ENCODE peak calls at places on chromosomes 1 and 21, in eight cellular contexts. O is lower leg skin, T is OCI-LY7, D is epithelial cell of esophagus, M is neural progenitor cell, S is cardiac fibroblast, A is bronchial epithelial cell, H is choroid plexus epithelial cell. C is an unnamed sample.

GRCh38 chr1:209648931-209649776 is 3.1 kb downstream of the LAMB3 start:
- DNase-seq in O (no peak), T (no peak), D (peak; percentile 83), M (no peak), S (peak; percentile 91), A (peak; percentile 91), H (peak; percentile 97), C (no peak)

GRCh38 chr1:5370321-5370720 is 621.9 kb downstream of the NPHP4 start:
- DNase-seq in O (peak; percentile 46), T (no peak), D (no peak), M (no peak), S (no peak), A (peak; percentile 53), H (no peak), C (no peak)

GRCh38 chr1:7509593-7509992 is 261.5 kb upstream of the VAMP3 start:
- DNase-seq in O (no peak), T (no peak), D (no peak), M (no peak), S (no peak), A (no peak), H (no peak), C (no peak)

GRCh38 chr1:172976222-172977041 is 74.3 kb downstream of the TNFSF18 start:
- DNase-seq in O (no peak), T (no peak), D (peak; percentile 88), M (no peak), S (peak; percentile 87), A (peak; percentile 84), H (peak; percentile 88), C (no peak)

GRCh38 chr1:222071313-222071886 is 329.5 kb upstream of the DUSP10 start:
- DNase-seq in O (no peak), T (no peak), D (no peak), M (peak; percentile 11), S (peak; percentile 30), A (no peak), H (peak; percentile 79), C (no peak)

GRCh38 chr21:28111151-28111619 is 881.5 kb downstream of the LTN1 start:
- DNase-seq in O (no peak), T (no peak), D (no peak), M (no peak), S (peak; percentile 99), A (no peak), H (peak; percentile 77), C (no peak)

GRCh38 chr1:11456970-11457369 is 22.0 kb upstream of the DISP3 start:
- DNase-seq in O (no peak), T (no peak), D (no peak), M (no peak), S (no peak), A (no peak), H (no peak), C (no peak)

GRCh38 chr1:45116820-45117219 is 89.6 kb downstream of the ZSWIM5 start:
- DNase-seq in O (no peak), T (no peak), D (no peak), M (no peak), S (no peak), A (no peak), H (peak; percentile 6), C (no peak)

GRCh38 chr1:185040333-185040732 is 5.0 kb upstream of the RNF2 start:
- DNase-seq in O (no peak), T (no peak), D (no peak), M (no peak), S (no peak), A (no peak), H (no peak), C (no peak)

GRCh38 chr21:19440792-19441494 is 1037.4 kb upstream of the TMPRSS15 start:
- DNase-seq in O (no peak), T (no peak), D (no peak), M (no peak), S (no peak), A (no peak), H (no peak), C (no peak)

GRCh38 chr1:30791853-30792252 is 34.3 kb upstream of the LAPTM5 start:
- DNase-seq in O (no peak), T (no peak), D (no peak), M (no peak), S (no peak), A (no peak), H (no peak), C (no peak)

GRCh38 chr1:205316179-205316578 is 5.4 kb downstream of the NUAK2 start:
- DNase-seq in O (no peak), T (no peak), D (no peak), M (no peak), S (no peak), A (no peak), H (no peak), C (no peak)

GRCh38 chr1:205314986-205315618 is 6.4 kb downstream of the NUAK2 start:
- DNase-seq in O (no peak), T (peak; percentile 68), D (no peak), M (no peak), S (no peak), A (no peak), H (no peak), C (no peak)

GRCh38 chr1:205313681-205314308 is 7.8 kb downstream of the NUAK2 start:
- DNase-seq in O (no peak), T (peak; percentile 76), D (peak; percentile 62), M (peak; percentile 100), S (peak; percentile 84), A (peak; percentile 60), H (peak; percentile 63), C (peak; percentile 93)

GRCh38 chr1:205310981-205311704 is 10.4 kb downstream of the NUAK2 start:
- DNase-seq in O (no peak), T (peak; percentile 53), D (no peak), M (no peak), S (no peak), A (no peak), H (no peak), C (no peak)

GRCh38 chr1:205312866-205313680 is 8.5 kb downstream of the NUAK2 start:
- DNase-seq in O (no peak), T (no peak), D (no peak), M (no peak), S (no peak), A (no peak), H (no peak), C (no peak)
- H3K4me3 ChIP-seq in O (no peak overlapping the region), T (peak overlapping the region; percentile 60), D (no peak overlapping the region), M (peak overlapping the region; percentile 51), S (no peak overlapping the region), A (no peak overlapping the region), H (peak overlapping the region; percentile 31), C (peak overlapping the region; percentile 38)

GRCh38 chr1:228142616-228143203 is 2.6 kb downstream of the GUK1 start:
- DNase-seq in O (peak; percentile 86), T (no peak), D (no peak), M (no peak), S (no peak), A (no peak), H (no peak), C (no peak)

GRCh38 chr1:228143480-228144212 is 3.6 kb downstream of the GUK1 start:
- DNase-seq in O (no peak), T (no peak), D (no peak), M (no peak), S (no peak), A (no peak), H (no peak), C (no peak)

GRCh38 chr1:228140724-228141081 is 624 bp downstream of the GUK1 start:
- DNase-seq in O (no peak), T (peak; percentile 26), D (no peak), M (no peak), S (no peak), A (no peak), H (peak; percentile 13), C (no peak)

GRCh38 chr1:228141082-228141870 is 1.2 kb downstream of the GUK1 start:
- DNase-seq in O (peak; percentile 91), T (peak; percentile 46), D (peak; percentile 29), M (no peak), S (peak; percentile 95), A (no peak), H (peak; percentile 58), C (no peak)

DNA sequence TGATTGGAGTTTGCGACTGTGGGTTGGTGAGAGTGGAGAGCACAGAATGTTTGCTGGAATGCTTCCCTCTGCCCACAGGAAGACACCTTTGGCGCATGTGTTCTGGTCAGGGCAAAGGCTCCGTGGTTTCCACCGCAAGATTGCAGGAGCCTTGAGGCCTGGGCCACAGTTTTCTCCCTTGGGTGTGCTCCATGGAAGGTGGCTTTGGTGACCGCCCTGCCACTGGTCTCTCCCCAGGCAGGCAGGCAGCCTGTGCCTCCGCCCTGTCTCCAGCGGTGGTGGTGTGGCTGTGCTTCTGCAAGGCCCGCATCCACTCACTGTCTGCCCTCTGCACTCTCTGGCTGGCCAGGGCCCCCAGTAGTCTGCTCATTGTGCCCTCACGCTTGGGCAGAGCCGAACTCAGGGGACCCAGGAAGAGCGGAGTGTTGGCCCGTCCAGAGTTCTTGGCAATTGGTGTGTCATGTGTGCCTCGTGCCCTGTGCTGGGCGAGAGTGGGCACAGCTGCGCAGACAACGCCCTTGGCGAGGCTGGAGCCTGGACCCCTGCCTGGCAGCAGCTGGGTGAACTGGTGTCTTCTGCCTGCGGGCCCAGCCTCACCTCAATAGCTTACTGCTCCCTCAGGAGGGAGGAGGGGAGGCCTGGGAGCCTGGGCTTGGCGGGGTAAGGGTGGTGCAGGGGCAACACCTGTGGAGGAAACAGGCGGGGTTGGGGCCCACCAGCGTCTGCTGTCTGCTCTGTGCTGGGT is 2.0 kb downstream of the GUK1 start:
- DNase-seq in O (peak; percentile 85), T (peak; percentile 66), D (no peak), M (no peak), S (no peak), A (no peak), H (peak; percentile 87), C (no peak)
- H3K4me3 ChIP-seq in O (no peak overlapping the region), T (peak overlapping the region; percentile 92), D (peak overlapping the region; percentile 95), M (no peak overlapping the region), S (peak overlapping the region; percentile 96), A (peak overlapping the region; percentile 98), H (peak overlapping the region; percentile 98), C (no peak overlapping the region)

GRCh38 chr1:35885961-35886558 is 3.1 kb downstream of the AGO1 start:
- DNase-seq in O (no peak), T (peak; percentile 23), D (no peak), M (peak; percentile 96), S (peak; percentile 7), A (no peak), H (no peak), C (peak; percentile 83)
- H3K4me3 ChIP-seq in O (no peak overlapping the region), T (peak overlapping the region; percentile 27), D (no peak overlapping the region), M (peak overlapping the region; percentile 44), S (no peak overlapping the region), A (no peak overlapping the region), H (no peak overlapping the region), C (peak overlapping the region; percentile 15)

GRCh38 chr1:168345939-168346338 is 65.3 kb downstream of the TBX19 start:
- DNase-seq in O (no peak), T (no peak), D (no peak), M (no peak), S (no peak), A (no peak), H (no peak), C (no peak)

GRCh38 chr1:168347630-168348029 is 67.0 kb downstream of the TBX19 start:
- DNase-seq in O (no peak), T (no peak), D (no peak), M (no peak), S (no peak), A (no peak), H (no peak), C (no peak)

GRCh38 chr1:168342572-168343280 is 62.0 kb downstream of the TBX19 start:
- DNase-seq in O (peak; percentile 97), T (peak; percentile 72), D (peak; percentile 90), M (peak; percentile 87), S (peak; percentile 96), A (peak; percentile 83), H (peak; percentile 96), C (peak; percentile 66)

GRCh38 chr1:168343566-168343965 is 62.9 kb downstream of the TBX19 start:
- DNase-seq in O (no peak), T (peak; percentile 2), D (no peak), M (no peak), S (no peak), A (no peak), H (no peak), C (no peak)

GRCh38 chr1:168348146-168348709 is 67.6 kb downstream of the TBX19 start:
- DNase-seq in O (no peak), T (no peak), D (no peak), M (no peak), S (no peak), A (no peak), H (peak; percentile 37), C (no peak)
- H3K4me3 ChIP-seq in O (no peak overlapping the region), T (no peak overlapping the region), D (no peak overlapping the region), M (no peak overlapping the region), S (peak overlapping the region; percentile 38), A (no peak overlapping the region), H (peak overlapping the region; percentile 43), C (no peak overlapping the region)

C was measured in WERI-Rb-1.